ENCODE peak calls at places on chromosomes 1 and 21, in six cellular contexts. J is OCI-LY7, G is cardiac muscle cell, I is nephron progenitor cell, E is colonic mucosa, X is choroid plexus epithelial cell. S is an unnamed sample.
A peak's percentile ranks its signal among the peaks of the same experiment; 100 is the strongest.

GRCh38 chr1:37410815-37411214 is 63.6 kb upstream of the ZC3H12A start:
- DNase-seq in J (peak; percentile 12), G (peak; percentile 39), I (peak; percentile 87), E (no peak), X (peak; percentile 37), S (no peak)

GRCh38 chr21:41830145-41830707 is 48.9 kb downstream of the PRDM15 start:
- DNase-seq in J (no peak), G (no peak), I (no peak), E (no peak), X (no peak), S (no peak)

GRCh38 chr1:3290438-3290837 is 164.0 kb upstream of the ARHGEF16 start:
- DNase-seq in J (no peak), G (no peak), I (no peak), E (no peak), X (no peak), S (no peak)

GRCh38 chr1:221204055-221204833 is 325.0 kb downstream of the HLX start:
- DNase-seq in J (no peak), G (peak; percentile 9), I (no peak), E (no peak), X (no peak), S (no peak)

GRCh38 chr1:169048043-169048442 is 58.4 kb upstream of the ATP1B1 start:
- DNase-seq in J (no peak), G (no peak), I (no peak), E (peak; percentile 46), X (no peak), S (no peak)

GRCh38 chr1:23927097-23927496 is 13.9 kb upstream of the CNR2 start:
- DNase-seq in J (no peak), G (no peak), I (no peak), E (no peak), X (no peak), S (no peak)

GRCh38 chr1:228022571-228023293 is 15.9 kb downstream of the WNT3A start:
- DNase-seq in J (no peak), G (no peak), I (no peak), E (no peak), X (no peak), S (no peak)

GRCh38 chr1:223363057-223363855 is 720 bp downstream of the SUSD4 start:
- DNase-seq in J (no peak), G (peak; percentile 63), I (peak; percentile 71), E (no peak), X (peak; percentile 18), S (peak; percentile 22)

GRCh38 chr1:185917646-185918045 is 183.5 kb downstream of the HMCN1 start:
- DNase-seq in J (no peak), G (peak; percentile 74), I (peak; percentile 36), E (no peak), X (peak; percentile 79), S (no peak)

GRCh38 chr1:62599044-62599443 is 1.7 kb downstream of the ANGPTL3 start:
- DNase-seq in J (no peak), G (no peak), I (no peak), E (no peak), X (no peak), S (no peak)

GRCh38 chr1:233613252-233614172 is at the start of gene KCNK1:
- DNase-seq in J (no peak), G (peak; percentile 94), I (peak; percentile 76), E (peak; percentile 91), X (peak; percentile 77), S (peak; percentile 40)

GRCh38 chr1:212624976-212625501 is 16.5 kb downstream of the ATF3 start:
- DNase-seq in J (no peak), G (no peak), I (no peak), E (no peak), X (no peak), S (no peak)

GRCh38 chr1:12402159-12402673 is 172.4 kb downstream of the VPS13D start:
- DNase-seq in J (no peak), G (no peak), I (no peak), E (no peak), X (no peak), S (no peak)

GRCh38 chr1:8731162-8731561 is 86.3 kb downstream of the RERE start:
- DNase-seq in J (no peak), G (no peak), I (no peak), E (no peak), X (no peak), S (no peak)

GRCh38 chr1:109828756-109829505 is 65.2 kb upstream of the EPS8L3 start:
- DNase-seq in J (no peak), G (no peak), I (no peak), E (no peak), X (no peak), S (peak; percentile 1)

DNA sequence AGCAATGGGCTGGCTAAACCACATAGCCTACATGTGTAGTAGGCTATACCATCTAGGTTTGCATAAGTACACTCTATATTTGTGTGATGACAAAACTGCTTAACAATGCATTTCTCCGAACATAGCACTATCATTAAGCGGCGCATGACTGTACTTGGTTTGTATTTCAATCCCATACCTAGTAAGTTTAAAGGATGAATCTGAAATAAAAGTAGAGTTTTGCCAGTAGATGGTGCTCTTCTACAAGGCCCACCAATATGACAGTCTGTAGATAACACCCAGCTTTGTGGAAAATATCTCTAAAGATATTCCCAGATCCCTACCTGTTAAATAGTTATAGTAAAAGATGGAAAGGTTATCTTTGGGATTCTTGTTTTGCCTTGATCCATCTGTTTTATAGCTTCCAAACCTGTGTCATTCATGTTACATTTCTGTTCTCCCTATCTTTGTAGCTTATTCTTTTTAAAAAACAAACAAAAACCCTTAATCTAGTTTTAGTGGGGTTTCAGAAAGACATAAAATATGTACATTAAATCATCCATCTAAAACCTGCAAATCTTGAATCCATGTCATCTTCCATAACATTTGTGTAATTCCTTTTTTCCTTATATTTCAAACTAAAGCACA is 33.9 kb upstream of the ASPM start:
- DNase-seq in J (peak; percentile 52), G (peak; percentile 71), I (no peak), E (no peak), X (peak; percentile 82), S (no peak)
- TF ChIP-seq CTCF in J (peak; percentile 93), G (peak; percentile 65), I (peak; percentile 52), E (peak; percentile 47), X (peak; percentile 66), S (no peak)

DNA sequence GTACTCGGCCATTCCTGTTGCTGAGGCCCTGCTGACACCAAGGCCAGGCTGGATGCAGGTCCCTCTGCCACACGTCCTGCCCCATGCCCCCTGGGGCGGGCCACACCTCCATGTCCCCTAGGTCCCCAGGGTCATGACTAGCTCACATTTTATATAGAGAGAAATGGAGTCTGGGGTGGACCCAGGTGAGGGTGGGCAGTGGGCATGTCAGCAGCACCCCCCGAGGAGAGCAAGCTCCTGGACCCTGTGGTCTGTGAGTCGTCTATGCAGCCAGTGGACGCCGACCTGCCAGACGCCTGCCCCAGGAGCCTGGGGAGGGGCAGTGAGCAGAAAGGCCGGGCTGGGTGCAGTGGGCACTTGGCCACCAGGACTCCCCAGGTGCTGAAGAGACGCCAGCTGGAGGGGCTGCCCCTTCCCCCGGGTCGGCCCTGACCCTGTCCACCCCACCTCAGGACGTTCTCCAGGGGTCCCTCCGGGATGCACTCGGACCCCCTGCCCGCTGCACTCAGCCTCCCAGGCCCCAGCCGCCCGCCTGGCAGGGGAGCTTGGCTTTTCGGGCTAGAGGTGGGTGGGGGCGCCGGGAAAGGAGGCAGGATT is 15.9 kb downstream of the SAMD11 start:
- DNase-seq in J (no peak), G (no peak), I (no peak), E (no peak), X (no peak), S (no peak)
- TF ChIP-seq CTCF in J (no peak), G (no peak), I (no peak), E (no peak), X (no peak), S (no peak)

GRCh38 chr21:32248616-32249550 is 30.0 kb downstream of the MIS18A start:
- DNase-seq in J (no peak), G (no peak), I (peak; percentile 9), E (no peak), X (no peak), S (no peak)
- TF ChIP-seq CTCF in J (no peak), G (no peak), I (no peak), E (no peak), X (no peak), S (no peak)

GRCh38 chr1:94542088-94542671 is 621 bp upstream of the F3 start:
- DNase-seq in J (no peak), G (peak; percentile 44), I (peak; percentile 28), E (peak; percentile 72), X (peak; percentile 79), S (peak; percentile 27)

GRCh38 chr1:94539496-94539895 is 2.1 kb downstream of the F3 start:
- DNase-seq in J (no peak), G (peak; percentile 33), I (no peak), E (no peak), X (no peak), S (no peak)

GRCh38 chr1:94543003-94543402 is 1.4 kb upstream of the F3 start:
- DNase-seq in J (no peak), G (peak; percentile 49), I (no peak), E (no peak), X (no peak), S (no peak)

GRCh38 chr1:94540440-94541174 is 952 bp downstream of the F3 start:
- DNase-seq in J (no peak), G (no peak), I (no peak), E (peak; percentile 29), X (no peak), S (no peak)

GRCh38 chr1:94541175-94542087 is at the start of gene F3:
- DNase-seq in J (no peak), G (peak; percentile 88), I (peak; percentile 90), E (peak; percentile 95), X (peak; percentile 93), S (peak; percentile 78)
- TF ChIP-seq CTCF in J (no peak), G (peak; percentile 22), I (no peak), E (no peak), X (peak; percentile 17), S (no peak)

GRCh38 chr1:164446020-164446419 is 113.0 kb upstream of the PBX1 start:
- DNase-seq in J (no peak), G (no peak), I (no peak), E (no peak), X (no peak), S (no peak)

GRCh38 chr1:164443166-164443565 is 115.8 kb upstream of the PBX1 start:
- DNase-seq in J (no peak), G (peak; percentile 48), I (no peak), E (no peak), X (peak; percentile 44), S (no peak)

GRCh38 chr1:164443836-164444235 is 115.1 kb upstream of the PBX1 start:
- DNase-seq in J (no peak), G (peak; percentile 19), I (no peak), E (no peak), X (peak; percentile 45), S (no peak)

DNA sequence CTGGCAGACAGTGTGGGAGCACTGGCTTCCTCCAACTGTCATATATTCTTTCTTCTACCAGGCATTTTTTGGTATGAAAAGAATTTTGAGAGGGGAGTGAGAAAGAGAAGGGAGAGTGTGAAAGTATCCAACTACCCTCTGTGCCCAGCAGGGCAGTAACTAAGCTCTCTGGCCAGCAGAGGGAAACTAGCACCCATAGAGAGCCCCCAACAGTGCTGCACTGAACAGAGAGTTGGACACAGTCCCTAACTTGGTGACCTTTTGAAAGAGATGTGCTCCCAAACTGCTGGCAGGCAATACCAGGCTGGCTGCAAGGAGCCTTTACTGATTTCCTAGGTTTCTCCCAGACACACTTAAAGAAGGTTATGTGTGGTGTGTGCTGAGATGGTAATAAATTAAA is 118.8 kb upstream of the PBX1 start:
- DNase-seq in J (no peak), G (peak; percentile 69), I (peak; percentile 16), E (no peak), X (peak; percentile 66), S (no peak)
- TF ChIP-seq CTCF in J (no peak), G (peak; percentile 50), I (no peak), E (no peak), X (peak; percentile 73), S (no peak)

S was measured in GM13976.